ENCODE peak calls at places on chromosomes 1 and 21, in eight cellular contexts. J is neural progenitor cell; U is endothelial cell; X is stimulated activated CD4-positive, alpha-beta T cell treated with anti-CD3 and anti-CD28 coated beads, Interleukin-2, amount 100 ng/mL, for 48 hours; S is T-helper 9 cell; D is occipital lobe; O is HT1080; Z is IMR-90. N is an unnamed sample.

GRCh38 chr1:90133133-90133532 is 138.2 kb downstream of the ZNF326 start:
- DNase-seq in S (no peak), Z (peak), J (peak), D (no peak), U (peak), O (peak), X (no peak), N (no peak)

GRCh38 chr1:38741341-38741740 is 118.2 kb downstream of the RRAGC start:
- DNase-seq in S (no peak), Z (no peak), X (no peak), J (peak), D (no peak), O (no peak), U (no peak), N (no peak)

GRCh38 chr1:230148194-230148581 is 81.2 kb downstream of the GALNT2 start:
- DNase-seq in O (no peak), D (no peak), Z (no peak), X (no peak), U (no peak), J (no peak), S (no peak), N (no peak)

GRCh38 chr1:18907021-18907913 is 4.9 kb upstream of the ALDH4A1 start:
- DNase-seq in U (peak), J (peak), S (peak), D (peak), O (peak), Z (peak), X (peak), N (peak)

GRCh38 chr21:36756527-36756926 is 57.6 kb downstream of the SIM2 start:
- DNase-seq in D (no peak), Z (peak), J (peak), S (no peak), O (no peak), X (no peak), U (no peak), N (no peak)

GRCh38 chr1:28566931-28567330 is 14.0 kb downstream of the TRNAU1AP start:
- DNase-seq in S (no peak), D (no peak), U (no peak), Z (no peak), O (no peak), X (no peak), J (no peak), N (no peak)

GRCh38 chr1:51744506-51745303 is 127.8 kb downstream of the OSBPL9 start:
- DNase-seq in D (no peak), U (no peak), J (no peak), Z (no peak), S (no peak), O (no peak), X (no peak), N (no peak)

GRCh38 chr1:226201029-226201593 is 14.6 kb upstream of the ACBD3 start:
- DNase-seq in D (no peak), Z (peak), J (peak), U (peak), O (no peak), X (no peak), S (no peak), N (no peak)

GRCh38 chr1:41435570-41436178 is 48.8 kb downstream of the EDN2 start:
- DNase-seq in O (peak), X (no peak), S (no peak), J (peak), Z (no peak), U (no peak), D (no peak), N (no peak)

GRCh38 chr1:116411784-116412479 is 38.9 kb downstream of the ATP1A1 start:
- DNase-seq in X (no peak), U (no peak), D (no peak), Z (peak), S (no peak), J (no peak), O (peak), N (no peak)

N was measured in central memory CD8-positive, alpha-beta T cell.